ENCODE peak calls at places on chromosomes 12 and 14, in ten cellular contexts. R is Panc1; E is HT-29; L is HCT116; T is activated CD4-positive, alpha-beta memory T cell treated with anti-CD3 and anti-CD28 coated beads for 36 hours; G is epithelial cell of prostate; X is T follicular helper cell; Y is NCI-H774; K is stimulated activated CD8-positive, alpha-beta memory T cell treated with anti-CD3 and anti-CD28 coated beads, Interleukin-2, amount 100 ng/mL, for 1 hour; V is tibial nerve. O is an unnamed sample.

GRCh38 chr12:26090853-26091510 is 33.9 kb downstream of the BHLHE41 start:
- DNase-seq in T (no peak), V (no peak), L (no peak), R (no peak), X (no peak), G (no peak), E (peak), Y (no peak), K (no peak), O (no peak)

GRCh38 chr12:102407776-102408486 is 72.4 kb downstream of the IGF1 start:
- DNase-seq in K (no peak), T (no peak), L (no peak), V (no peak), R (no peak), Y (no peak), E (no peak), G (no peak), X (no peak), O (no peak)

GRCh38 chr14:48398675-48399282 is 723.4 kb upstream of the MDGA2 start:
- DNase-seq in R (peak), E (peak), G (peak), T (no peak), Y (no peak), X (no peak), K (no peak), L (peak), V (no peak), O (no peak)

GRCh38 chr12:79262938-79263337 is 398.4 kb downstream of the SYT1 start:
- DNase-seq in R (no peak), L (no peak), T (no peak), V (no peak), X (no peak), K (no peak), E (no peak), G (no peak), Y (no peak), O (no peak)

GRCh38 chr12:123929869-123930583 is 42.6 kb downstream of the CCDC92 start:
- DNase-seq in L (no peak), V (no peak), E (no peak), K (no peak), G (no peak), X (no peak), R (no peak), Y (no peak), T (no peak), O (peak)

GRCh38 chr12:58509116-58509885 is 411.0 kb downstream of the LRIG3 start:
- DNase-seq in T (no peak), Y (no peak), G (peak), X (no peak), E (no peak), L (no peak), V (no peak), K (no peak), R (no peak), O (no peak)

GRCh38 chr14:33017016-33017415 is 78.3 kb downstream of the NPAS3 start:
- DNase-seq in T (no peak), Y (no peak), X (no peak), G (no peak), V (no peak), K (no peak), L (no peak), E (no peak), R (no peak), O (no peak)

GRCh38 chr12:120247183-120247582 is 18.3 kb downstream of the PXN start:
- DNase-seq in L (no peak), T (no peak), G (no peak), Y (no peak), E (no peak), X (no peak), R (no peak), K (no peak), V (no peak), O (no peak)

GRCh38 chr14:22570132-22570949 is 18.7 kb downstream of the DAD1 start:
- DNase-seq in E (peak), G (no peak), V (peak), T (peak), R (peak), Y (peak), K (peak), X (peak), L (peak), O (no peak)